ENCODE peak calls at places on chromosomes 1 and 21, in nine cellular contexts. E is heart right ventricle, I is thoracic aorta, K is AG09309, V is Peyer's patch, Z is A673, F is IMR-90, P is left ventricle myocardium inferior, J is body of pancreas. C is an unnamed sample.

GRCh38 chr1:11488966-11489625 is 10.1 kb downstream of the DISP3 start:
- DNase-seq in Z (no peak), E (no peak), K (no peak), J (no peak), V (no peak), P (no peak), F (no peak), I (no peak), C (no peak)

GRCh38 chr1:85276290-85277026 is at the start of gene BCL10:
- DNase-seq in K (peak), Z (peak), F (peak), V (peak), E (peak), P (peak), J (peak), I (peak), C (peak)

GRCh38 chr1:245797592-245798366 is 643.0 kb downstream of the KIF26B start:
- DNase-seq in K (peak), F (no peak), P (no peak), J (no peak), V (no peak), I (no peak), Z (peak), E (no peak), C (no peak)

GRCh38 chr21:45870851-45871615 is 110.5 kb upstream of the COL6A1 start:
- DNase-seq in I (no peak), J (no peak), F (no peak), V (no peak), K (no peak), Z (no peak), P (no peak), E (no peak), C (no peak)

GRCh38 chr1:93667642-93668041 is 14.0 kb downstream of the BCAR3 start:
- DNase-seq in E (no peak), J (no peak), V (no peak), I (no peak), P (no peak), Z (no peak), K (no peak), F (no peak), C (no peak)

GRCh38 chr1:115677570-115677969 is 35.8 kb downstream of the VANGL1 start:
- DNase-seq in Z (no peak), J (no peak), F (no peak), V (no peak), K (no peak), E (no peak), P (no peak), I (no peak), C (no peak)

GRCh38 chr1:95197616-95198252 is 36.3 kb upstream of the RWDD3 start:
- DNase-seq in Z (no peak), K (no peak), E (no peak), I (no peak), F (peak), J (peak), V (no peak), P (no peak), C (no peak)

GRCh38 chr1:207020016-207020708 is 12.4 kb downstream of the C1orf116 start:
- DNase-seq in J (no peak), P (no peak), I (no peak), V (peak), E (no peak), Z (no peak), F (no peak), K (no peak), C (no peak)

GRCh38 chr21:46155514-46156377 is at the start of gene FTCD:
- DNase-seq in V (peak), Z (no peak), I (no peak), P (no peak), J (no peak), F (no peak), K (no peak), E (no peak), C (no peak)

GRCh38 chr1:224700915-224701531 is 84.9 kb downstream of the CNIH3 start:
- DNase-seq in V (no peak), E (no peak), K (no peak), F (peak), P (no peak), I (no peak), Z (peak), J (no peak), C (no peak)

GRCh38 chr1:15850450-15851079 is 3.1 kb downstream of the SPEN start:
- DNase-seq in F (no peak), I (no peak), P (no peak), E (no peak), J (peak), V (no peak), K (no peak), Z (no peak), C (no peak)

GRCh38 chr1:34858901-34859441 is 578 bp downstream of the SMIM12 start:
- DNase-seq in I (no peak), J (peak), V (no peak), Z (peak), K (no peak), P (no peak), F (peak), E (no peak), C (no peak)

GRCh38 chr1:241208910-241209414 is 148.0 kb downstream of the RGS7 start:
- DNase-seq in V (no peak), E (no peak), I (no peak), J (no peak), Z (no peak), F (no peak), P (no peak), K (no peak), C (no peak)

GRCh38 chr1:232322162-232322734 is 307.7 kb downstream of the SIPA1L2 start:
- DNase-seq in E (no peak), K (no peak), I (no peak), J (no peak), V (peak), F (no peak), P (no peak), Z (no peak), C (no peak)

GRCh38 chr1:172185206-172185605 is 235.3 kb upstream of the C1orf105 start:
- DNase-seq in E (no peak), I (no peak), K (no peak), J (no peak), V (no peak), Z (no peak), P (no peak), F (peak), C (no peak)

GRCh38 chr1:214292317-214292716 is 11.4 kb downstream of the SMYD2 start:
- DNase-seq in I (no peak), K (no peak), J (no peak), Z (no peak), F (peak), P (no peak), E (no peak), V (no peak), C (no peak)

GRCh38 chr21:14862794-14863720 is 201.7 kb downstream of the NRIP1 start:
- DNase-seq in K (no peak), I (no peak), J (no peak), Z (peak), F (peak), P (no peak), E (no peak), V (no peak), C (no peak)

GRCh38 chr1:240998024-240998423 is 359.0 kb downstream of the RGS7 start:
- DNase-seq in E (no peak), F (no peak), J (no peak), V (no peak), P (no peak), I (no peak), Z (no peak), K (peak), C (no peak)

GRCh38 chr1:248841702-248842395 is 3.8 kb downstream of the ZNF672 start:
- DNase-seq in P (no peak), J (peak), V (no peak), Z (peak), I (no peak), E (peak), F (peak), K (no peak), C (no peak)

GRCh38 chr1:51421961-51422360 is 91.6 kb upstream of the TTC39A start:
- DNase-seq in V (no peak), P (no peak), K (no peak), Z (peak), F (peak), I (no peak), J (no peak), E (no peak), C (no peak)

GRCh38 chr1:25990702-25991395 is 7.0 kb downstream of the PAFAH2 start:
- DNase-seq in E (no peak), V (no peak), P (no peak), J (no peak), Z (no peak), I (no peak), K (no peak), F (no peak), C (no peak)

GRCh38 chr1:10776206-10776905 is 20.1 kb downstream of the CASZ1 start:
- DNase-seq in J (no peak), Z (no peak), E (no peak), K (no peak), I (no peak), P (peak), F (no peak), V (no peak), C (no peak)

DNA sequence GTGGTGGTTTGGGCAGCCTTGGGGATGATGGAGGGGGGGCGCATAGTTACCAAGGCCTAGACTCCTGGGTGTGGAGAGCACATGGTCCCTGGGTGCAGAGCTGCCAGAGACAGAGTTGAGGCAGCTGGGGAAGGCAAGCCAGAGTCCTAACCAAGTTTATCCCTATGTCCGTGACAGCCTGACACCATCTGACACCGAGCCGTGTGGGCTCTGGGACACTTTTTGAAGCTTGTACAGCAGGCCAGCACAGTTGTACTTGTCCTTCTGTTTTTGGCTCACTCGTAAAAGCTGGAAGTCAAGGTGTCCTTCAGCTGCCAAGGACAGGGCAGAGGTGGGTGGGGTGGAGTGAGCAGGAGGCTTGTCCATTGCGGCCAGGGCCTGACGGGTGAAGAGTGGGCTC is 28.5 kb downstream of the SLC26A9 start:
- DNase-seq in I (no peak), F (no peak), V (no peak), E (peak), P (peak), Z (no peak), K (no peak), J (no peak), C (no peak)
- H3K4me3 ChIP-seq in I (no peak), F (no peak), V (no peak), E (no peak), P (no peak), Z (no peak), K (no peak), J (no peak), C (no peak)

GRCh38 chr1:41919764-41920397 is 1.2 kb upstream of the HIVEP3 start:
- DNase-seq in I (no peak), P (peak), V (no peak), E (peak), F (peak), K (no peak), J (peak), Z (peak), C (no peak)

GRCh38 chr1:41917051-41917530 is 1.6 kb downstream of the HIVEP3 start:
- DNase-seq in I (no peak), K (no peak), V (no peak), P (no peak), J (no peak), E (no peak), Z (no peak), F (no peak), C (no peak)

GRCh38 chr1:41917835-41918449 is 780 bp downstream of the HIVEP3 start:
- DNase-seq in J (no peak), E (peak), I (no peak), F (peak), Z (peak), P (peak), K (no peak), V (peak), C (no peak)

GRCh38 chr1:41919131-41919530 is 409 bp upstream of the HIVEP3 start:
- DNase-seq in P (no peak), J (no peak), Z (no peak), I (no peak), E (no peak), V (no peak), K (no peak), F (no peak), C (no peak)

GRCh38 chr1:41918450-41919043 is at the start of gene HIVEP3:
- DNase-seq in J (peak), P (no peak), F (no peak), Z (peak), I (no peak), E (no peak), V (no peak), K (no peak), C (no peak)
- TF ChIP-seq CTCF in J (peak), P (peak), F (no peak), Z (peak), I (peak), E (no peak), V (no peak), K (peak), C (peak)

GRCh38 chr1:1275836-1276235 is 2.2 kb upstream of the UBE2J2 start:
- DNase-seq in K (no peak), P (no peak), Z (no peak), J (no peak), I (no peak), V (no peak), F (peak), E (no peak), C (no peak)

GRCh38 chr1:1274299-1274930 is 761 bp upstream of the UBE2J2 start:
- DNase-seq in Z (no peak), J (no peak), K (no peak), P (no peak), E (peak), I (no peak), V (no peak), F (no peak), C (no peak)

GRCh38 chr1:1273152-1273534 is 511 bp downstream of the UBE2J2 start:
- DNase-seq in V (no peak), J (no peak), E (no peak), P (no peak), Z (no peak), K (no peak), I (no peak), F (no peak), C (no peak)

GRCh38 chr1:1273535-1274298 is at the start of gene UBE2J2:
- DNase-seq in F (peak), I (peak), P (peak), V (peak), K (peak), Z (peak), E (peak), J (peak), C (peak)

DNA sequence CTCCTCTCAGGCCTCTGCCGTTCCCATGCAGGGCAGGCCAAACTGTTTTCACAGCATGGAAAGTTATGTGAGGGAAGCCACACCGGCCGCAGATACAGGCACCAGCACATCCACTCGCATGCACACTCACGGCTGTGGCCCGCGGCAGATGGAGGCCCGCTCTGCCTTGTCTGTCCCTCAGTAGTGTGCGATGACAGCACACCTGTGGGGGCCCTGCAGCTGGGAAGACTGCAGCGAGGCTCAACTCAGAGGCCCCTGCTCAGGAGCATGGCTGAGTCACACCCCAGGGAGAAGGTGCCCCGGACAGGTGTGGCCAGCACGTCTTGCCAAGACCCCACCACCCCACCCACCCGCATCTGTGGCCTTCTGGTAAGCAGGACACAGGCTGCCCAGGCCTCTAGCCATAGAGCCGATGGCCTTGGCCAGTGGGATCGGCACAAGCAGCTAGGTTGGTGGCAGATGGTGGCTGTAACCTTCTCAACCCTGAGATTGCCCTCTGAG is 1.3 kb upstream of the UBE2J2 start:
- DNase-seq in J (no peak), E (no peak), I (no peak), K (no peak), V (no peak), F (no peak), Z (no peak), P (no peak), C (no peak)
- H3K4me3 ChIP-seq in J (no peak), E (no peak), I (no peak), K (peak), V (no peak), F (no peak), Z (peak), P (peak), C (peak)

DNA sequence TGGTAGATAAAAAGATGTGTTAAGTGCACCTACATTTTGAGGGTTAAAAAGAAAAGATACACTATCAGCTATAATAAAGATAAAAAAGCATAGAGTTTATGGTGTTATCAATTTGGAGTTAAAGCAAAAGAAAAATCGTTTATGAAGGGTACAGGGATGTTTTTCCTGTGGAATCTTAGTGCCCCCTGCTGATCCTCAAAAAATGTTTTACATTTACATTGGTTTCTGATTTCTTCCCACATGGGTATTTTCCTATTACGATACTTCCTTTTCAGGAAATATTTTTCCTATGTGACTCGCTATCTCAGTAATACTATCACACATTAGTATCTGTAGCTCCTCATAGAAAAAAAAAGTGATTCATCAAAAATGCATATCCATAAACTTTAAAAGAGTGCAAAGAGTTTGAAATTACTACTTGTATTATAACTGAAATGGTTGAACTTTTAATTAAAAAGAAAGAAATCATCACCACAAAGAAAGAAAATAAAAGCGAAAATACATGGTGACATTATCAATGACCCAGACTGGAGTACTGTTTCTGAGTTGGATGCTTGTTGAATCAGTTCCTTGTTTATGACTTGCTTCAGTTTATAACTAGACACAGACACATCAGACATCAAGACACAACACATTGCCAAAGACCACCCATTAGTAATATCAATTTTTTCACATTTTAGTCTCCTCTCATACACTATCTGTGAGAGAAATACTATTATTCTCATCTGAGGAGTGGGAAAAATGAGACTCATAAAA is 293.2 kb downstream of the MRPL39 start:
- DNase-seq in V (no peak), K (no peak), F (peak), E (no peak), Z (peak), I (no peak), P (no peak), J (no peak), C (no peak)
- TF ChIP-seq CTCF in V (no peak), K (peak), F (peak), E (peak), Z (peak), I (no peak), P (peak), J (peak), C (peak)

GRCh38 chr1:3069491-3070303 is 694 bp downstream of the PRDM16 start:
- DNase-seq in F (peak), V (peak), K (peak), P (peak), J (peak), E (no peak), Z (peak), I (no peak), C (no peak)
- H3K4me3 ChIP-seq in F (peak), V (peak), K (peak), P (peak), J (peak), E (peak), Z (peak), I (peak), C (peak)

DNA sequence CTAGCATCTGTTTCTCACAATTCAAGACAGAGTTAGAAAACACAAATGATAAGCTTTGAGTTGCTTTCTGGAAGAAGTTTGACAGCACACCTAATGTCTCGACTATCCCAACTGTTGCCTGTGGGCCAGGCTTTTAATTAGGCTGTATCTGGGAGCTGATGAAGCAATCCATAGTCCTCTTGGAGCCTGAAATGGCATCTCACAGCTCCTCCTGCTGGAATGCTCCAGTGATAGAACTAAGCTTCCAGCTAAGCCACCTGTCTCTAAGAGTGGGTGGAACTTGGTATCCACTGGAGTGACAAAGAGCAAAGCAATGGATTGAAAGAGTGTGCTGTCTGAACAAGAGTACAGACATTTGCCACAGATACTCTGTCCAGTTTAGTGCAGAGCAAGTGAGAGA is 605.3 kb upstream of the NR5A2 start:
- DNase-seq in F (peak), P (no peak), J (peak), Z (peak), I (no peak), K (peak), V (no peak), E (no peak), C (no peak)
- TF ChIP-seq CTCF in F (peak), P (no peak), J (no peak), Z (peak), I (no peak), K (peak), V (no peak), E (no peak), C (peak)

GRCh38 chr1:6486433-6487011 is 4.9 kb downstream of the PLEKHG5 start:
- DNase-seq in I (peak), P (peak), K (no peak), J (peak), E (peak), F (peak), Z (peak), V (peak), C (no peak)
- H3K4me3 ChIP-seq in I (peak), P (peak), K (no peak), J (no peak), E (peak), F (no peak), Z (no peak), V (no peak), C (peak)

C was measured in AG04449.